ENCODE peak calls at places on chromosomes 11 and 22, in ten cellular contexts. E is spleen, A is transverse colon, M is HCT116, I is GM23338, H is H1, V is GM12878, R is K562, B is esophagus muscularis mucosa, P is breast epithelium. Y is an unnamed sample.

GRCh38 chr11:72331761-72332160 is 87.8 kb upstream of the PHOX2A start:
- DNase-seq in E (no peak), A (no peak), M (no peak), I (no peak), H (no peak), V (no peak), R (no peak), B (no peak), P (no peak), Y (no peak)

GRCh38 chr22:20248461-20248959 is 19.6 kb downstream of the RTN4R start:
- DNase-seq in E (no peak), A (no peak), M (no peak), I (no peak), H (no peak), V (no peak), R (no peak), B (no peak), P (no peak), Y (no peak)

GRCh38 chr22:43827336-43827735 is 15.2 kb upstream of the EFCAB6 start:
- DNase-seq in E (no peak), A (no peak), M (no peak), I (no peak), H (no peak), V (no peak), R (no peak), B (no peak), P (no peak), Y (no peak)

GRCh38 chr11:60265373-60266214 is 14.9 kb upstream of the MS4A4A start:
- DNase-seq in E (no peak), A (no peak), M (peak; percentile 36), I (peak; percentile 68), H (no peak), V (peak; percentile 44), R (peak; percentile 53), B (no peak), P (no peak), Y (no peak)

GRCh38 chr11:33525789-33526188 is 174.8 kb downstream of the C11orf91 start:
- DNase-seq in E (no peak), A (no peak), M (no peak), I (peak; percentile 57), H (peak; percentile 3), V (no peak), R (no peak), B (no peak), P (no peak), Y (no peak)

GRCh38 chr11:89495951-89496350 is 4.8 kb upstream of the NOX4 start:
- DNase-seq in E (no peak), A (no peak), M (no peak), I (no peak), H (no peak), V (no peak), R (no peak), B (no peak), P (no peak), Y (no peak)

GRCh38 chr11:46116007-46116711 is 5.1 kb downstream of the PHF21A start:
- DNase-seq in E (no peak), A (no peak), M (no peak), I (no peak), H (no peak), V (no peak), R (no peak), B (no peak), P (no peak), Y (no peak)

GRCh38 chr22:27327981-27328721 is 473.4 kb downstream of the MN1 start:
- DNase-seq in E (no peak), A (no peak), M (no peak), I (no peak), H (no peak), V (no peak), R (no peak), B (peak; percentile 55), P (no peak), Y (peak; percentile 37)

GRCh38 chr11:76551400-76551799 is 106.6 kb downstream of the EMSY start:
- DNase-seq in E (no peak), A (no peak), M (no peak), I (no peak), H (no peak), V (no peak), R (no peak), B (no peak), P (no peak), Y (no peak)

GRCh38 chr11:46112961-46113617 is 8.2 kb downstream of the PHF21A start:
- DNase-seq in E (no peak), A (no peak), M (peak; percentile 67), I (peak; percentile 93), H (no peak), V (no peak), R (peak; percentile 67), B (no peak), P (no peak), Y (no peak)

GRCh38 chr22:23178512-23179254 is 1.6 kb upstream of the BCR start:
- DNase-seq in E (peak; percentile 91), A (peak; percentile 72), M (peak; percentile 27), I (peak; percentile 88), H (peak; percentile 39), V (no peak), R (peak; percentile 100), B (no peak), P (peak; percentile 69), Y (no peak)

GRCh38 chr22:31105282-31105929 is 2.0 kb downstream of the SELENOM start:
- DNase-seq in E (peak; percentile 35), A (no peak), M (no peak), I (no peak), H (no peak), V (no peak), R (no peak), B (no peak), P (no peak), Y (no peak)

GRCh38 chr11:131889146-131889577 is 518.7 kb downstream of the NTM start:
- DNase-seq in E (no peak), A (no peak), M (no peak), I (peak; percentile 56), H (no peak), V (peak; percentile 66), R (no peak), B (no peak), P (no peak), Y (no peak)

DNA sequence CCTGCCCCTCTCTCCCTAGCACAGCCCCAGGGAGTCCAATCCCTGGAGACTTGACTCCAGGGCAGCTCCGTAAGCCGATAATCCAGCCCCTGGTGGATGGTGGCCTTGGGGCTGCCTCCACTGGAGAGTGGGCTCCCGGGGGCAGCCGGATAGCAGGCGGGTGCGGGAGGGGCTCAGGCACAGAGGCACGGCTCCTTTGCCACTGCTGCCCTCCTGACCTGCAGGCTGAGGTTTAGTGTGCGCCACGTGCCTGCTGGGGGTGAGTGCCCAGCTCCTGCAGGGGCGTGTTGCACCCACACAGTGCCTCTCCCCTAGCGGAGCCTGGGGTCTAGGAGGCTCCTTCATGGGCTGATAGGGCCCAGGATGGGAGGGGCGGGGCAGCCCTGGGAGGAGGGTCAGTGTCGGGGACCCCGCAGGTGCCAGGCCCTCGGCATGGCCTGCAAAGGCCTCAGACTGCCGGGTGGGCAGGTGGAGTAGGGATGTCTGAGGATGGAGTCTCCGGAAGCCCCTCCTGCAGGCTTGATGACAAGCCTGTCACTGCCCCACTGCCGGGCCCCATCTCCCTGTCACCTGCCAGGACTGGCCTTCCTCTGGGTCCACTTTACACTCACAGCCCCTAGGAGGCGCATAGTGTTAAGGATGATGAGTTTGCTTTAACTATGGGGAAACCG is 5.6 kb downstream of the DUSP8 start:
- DNase-seq in E (peak; percentile 74), A (no peak), M (no peak), I (no peak), H (no peak), V (no peak), R (no peak), B (no peak), P (no peak), Y (no peak)
- TF ChIP-seq CTCF in E (no peak), A (no peak), M (no peak), I (peak; percentile 53), H (peak; percentile 42), V (no peak), R (peak; percentile 72), B (no peak), P (no peak), Y (no peak)

GRCh38 chr11:68213555-68214172 is 568 bp upstream of the KMT5B start:
- DNase-seq in E (peak; percentile 95), A (peak; percentile 89), M (peak; percentile 86), I (peak; percentile 96), H (peak; percentile 70), V (no peak), R (peak; percentile 85), B (peak; percentile 96), P (peak; percentile 84), Y (no peak)
- TF ChIP-seq POLR2AphosphoS5 in E (peak; percentile 83), A (peak; percentile 66), M (peak; percentile 98), I (peak; percentile 75), H (peak; percentile 76), V (peak; percentile 86), R (peak; percentile 49), B (peak; percentile 35), P (peak; percentile 87), Y (no peak)

DNA sequence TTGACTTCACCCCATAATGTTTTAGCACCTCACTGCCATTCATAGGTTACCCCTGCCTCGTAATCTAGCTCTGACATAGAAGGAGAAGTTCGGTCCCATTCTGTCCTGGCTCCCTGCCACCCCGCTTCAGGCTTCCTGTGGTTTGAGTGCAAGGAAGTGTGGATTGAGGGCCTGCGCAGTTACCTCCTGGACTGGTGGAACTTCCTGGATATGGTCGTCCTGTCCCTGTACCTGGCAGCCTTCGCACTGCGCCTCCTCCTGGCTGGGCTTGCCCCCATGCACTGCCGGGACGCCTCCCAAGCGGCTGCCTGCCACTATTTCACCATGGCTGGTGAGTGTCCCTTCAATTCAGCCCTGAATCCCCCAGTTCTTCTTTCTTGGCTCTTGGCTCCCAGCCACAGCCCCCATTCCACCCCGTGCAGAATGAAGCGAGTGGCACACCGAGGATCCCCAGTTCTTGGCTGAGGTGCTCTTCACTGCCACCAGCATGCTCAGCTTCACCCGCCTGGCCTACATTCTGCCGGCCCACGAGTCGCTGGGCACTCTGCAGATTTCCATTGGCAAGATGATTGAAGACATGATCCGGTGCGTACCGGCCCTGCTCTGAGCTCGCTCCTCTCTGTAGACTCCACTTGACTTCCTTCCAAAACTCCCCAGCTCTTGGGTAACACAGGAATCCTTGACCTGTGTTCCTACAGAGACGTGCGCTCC is 15.4 kb downstream of the ART5 start:
- DNase-seq in E (peak; percentile 75), A (peak; percentile 30), M (no peak), I (peak; percentile 41), H (no peak), V (no peak), R (no peak), B (no peak), P (no peak), Y (no peak)
- TF ChIP-seq CTCF in E (no peak), A (no peak), M (no peak), I (peak; percentile 69), H (peak; percentile 49), V (no peak), R (peak; percentile 39), B (no peak), P (no peak), Y (no peak)

DNA sequence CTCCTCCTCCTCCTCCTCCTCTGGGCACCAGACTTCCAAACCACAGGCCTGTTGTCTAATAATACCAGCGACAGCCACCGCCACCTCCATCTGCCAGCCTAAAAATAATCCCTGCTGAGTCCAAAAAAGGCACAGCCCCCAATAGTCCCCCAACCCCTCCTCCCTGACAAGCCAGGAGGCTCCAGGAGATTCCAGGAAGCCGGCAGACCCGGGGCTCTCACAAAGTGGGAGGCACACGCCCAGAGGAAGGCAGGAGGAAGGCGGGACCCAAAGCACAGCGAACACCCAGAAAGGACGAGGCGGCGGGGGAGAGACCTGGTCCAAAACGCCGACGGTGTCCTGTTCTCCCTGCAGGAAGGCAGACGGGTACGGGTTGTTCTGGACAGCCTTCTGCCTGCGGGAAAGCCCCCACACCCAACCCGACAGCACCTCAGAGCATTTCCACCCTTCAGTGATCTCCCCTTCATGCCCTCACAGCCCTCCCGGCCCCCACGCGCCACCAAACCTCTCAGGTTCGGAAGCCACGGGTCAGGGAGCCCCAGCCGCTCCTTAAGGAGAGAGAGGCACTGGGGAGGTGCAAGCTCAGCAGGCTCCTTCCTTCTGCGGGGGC is 5.8 kb downstream of the IGSF9B start:
- DNase-seq in E (no peak), A (no peak), M (no peak), I (peak; percentile 64), H (no peak), V (no peak), R (no peak), B (no peak), P (no peak), Y (no peak)
- TF ChIP-seq POLR2AphosphoS5 in E (no peak), A (no peak), M (no peak), I (no peak), H (no peak), V (no peak), R (no peak), B (peak; percentile 61), P (no peak), Y (no peak)

Y was measured in vagina.